ENCODE peak calls at places on chromosome 14, in five cellular contexts. One of them, this sample, is unnamed.

GRCh38 chr14:48943913-48944312 is 642.3 kb downstream of the RPS29 start:
- DNase-seq in tibial nerve: no peak
- DNase-seq in fibroblast of the aortic adventitia: no peak
- DNase-seq in AG09309: no peak
- DNase-seq in type B pancreatic cell: no peak
- DNase-seq in this sample: no peak

GRCh38 chr14:85531141-85531593 is 1.2 kb downstream of the FLRT2 start:
- DNase-seq in type B pancreatic cell: peak; percentile 72
- DNase-seq in AG09309: no peak
- DNase-seq in tibial nerve: peak; percentile 62
- DNase-seq in fibroblast of the aortic adventitia: peak; percentile 80
- DNase-seq in this sample: no peak

GRCh38 chr14:75048101-75048500 is 3.2 kb downstream of the MLH3 start:
- DNase-seq in tibial nerve: no peak
- DNase-seq in AG09309: no peak
- DNase-seq in fibroblast of the aortic adventitia: no peak
- DNase-seq in type B pancreatic cell: no peak
- DNase-seq in this sample: no peak

GRCh38 chr14:65478017-65478416 is 65.5 kb downstream of the FUT8 start:
- DNase-seq in fibroblast of the aortic adventitia: no peak
- DNase-seq in type B pancreatic cell: no peak
- DNase-seq in AG09309: no peak
- DNase-seq in tibial nerve: no peak
- DNase-seq in this sample: no peak

GRCh38 chr14:94665121-94665520 is 52.9 kb downstream of the SERPINA3 start:
- DNase-seq in fibroblast of the aortic adventitia: peak; percentile 90
- DNase-seq in tibial nerve: peak; percentile 56
- DNase-seq in AG09309: peak; percentile 71
- DNase-seq in type B pancreatic cell: peak; percentile 25
- DNase-seq in this sample: no peak

GRCh38 chr14:38122241-38122640 is 85.5 kb upstream of the SSTR1 start:
- DNase-seq in AG09309: no peak
- DNase-seq in tibial nerve: no peak
- DNase-seq in fibroblast of the aortic adventitia: no peak
- DNase-seq in type B pancreatic cell: no peak
- DNase-seq in this sample: no peak

GRCh38 chr14:35398095-35398584 is 6.4 kb downstream of the NFKBIA start:
- DNase-seq in fibroblast of the aortic adventitia: peak; percentile 56
- DNase-seq in AG09309: no peak
- DNase-seq in tibial nerve: peak; percentile 55
- DNase-seq in type B pancreatic cell: no peak
- DNase-seq in this sample: no peak

GRCh38 chr14:22570132-22570949 is 18.7 kb downstream of the DAD1 start:
- DNase-seq in fibroblast of the aortic adventitia: peak; percentile 89
- DNase-seq in type B pancreatic cell: no peak
- DNase-seq in AG09309: no peak
- DNase-seq in tibial nerve: peak; percentile 99
- DNase-seq in this sample: peak; percentile 80

GRCh38 chr14:72736791-72737559 is 156.9 kb downstream of the DPF3 start:
- DNase-seq in type B pancreatic cell: no peak
- DNase-seq in fibroblast of the aortic adventitia: peak; percentile 30
- DNase-seq in AG09309: no peak
- DNase-seq in tibial nerve: no peak
- DNase-seq in this sample: no peak

GRCh38 chr14:84208451-84208850 is 1321.5 kb upstream of the FLRT2 start:
- DNase-seq in fibroblast of the aortic adventitia: no peak
- DNase-seq in type B pancreatic cell: no peak
- DNase-seq in AG09309: no peak
- DNase-seq in tibial nerve: no peak
- DNase-seq in this sample: no peak

GRCh38 chr14:74048291-74048690 is 29.1 kb downstream of the BBOF1 start:
- DNase-seq in tibial nerve: no peak
- DNase-seq in type B pancreatic cell: no peak
- DNase-seq in AG09309: no peak
- DNase-seq in fibroblast of the aortic adventitia: no peak
- DNase-seq in this sample: no peak

GRCh38 chr14:97538749-97539388 is 741.7 kb downstream of the VRK1 start:
- DNase-seq in fibroblast of the aortic adventitia: no peak
- DNase-seq in type B pancreatic cell: no peak
- DNase-seq in AG09309: no peak
- DNase-seq in tibial nerve: no peak
- DNase-seq in this sample: no peak

GRCh38 chr14:90277581-90278198 is 21.3 kb downstream of the PSMC1 start:
- DNase-seq in fibroblast of the aortic adventitia: no peak
- DNase-seq in type B pancreatic cell: no peak
- DNase-seq in AG09309: no peak
- DNase-seq in tibial nerve: no peak
- DNase-seq in this sample: no peak

GRCh38 chr14:102231476-102232347 is 73.3 kb downstream of the MOK start:
- DNase-seq in fibroblast of the aortic adventitia: no peak
- DNase-seq in tibial nerve: no peak
- DNase-seq in AG09309: no peak
- DNase-seq in type B pancreatic cell: no peak
- DNase-seq in this sample: no peak

GRCh38 chr14:21199611-21200570 is 44.0 kb upstream of the OR5AU1 start:
- DNase-seq in fibroblast of the aortic adventitia: no peak
- DNase-seq in type B pancreatic cell: no peak
- DNase-seq in tibial nerve: no peak
- DNase-seq in AG09309: no peak
- DNase-seq in this sample: no peak

GRCh38 chr14:33809456-33809855 is 141.4 kb downstream of the EGLN3 start:
- DNase-seq in type B pancreatic cell: no peak
- DNase-seq in AG09309: no peak
- DNase-seq in tibial nerve: no peak
- DNase-seq in fibroblast of the aortic adventitia: no peak
- DNase-seq in this sample: no peak

GRCh38 chr14:76729953-76730505 is 31.2 kb upstream of the VASH1 start:
- DNase-seq in fibroblast of the aortic adventitia: no peak
- DNase-seq in AG09309: no peak
- DNase-seq in tibial nerve: no peak
- DNase-seq in type B pancreatic cell: no peak
- DNase-seq in this sample: no peak

GRCh38 chr14:95262511-95262891 is 57.2 kb downstream of the CLMN start:
- DNase-seq in fibroblast of the aortic adventitia: no peak
- DNase-seq in tibial nerve: no peak
- DNase-seq in type B pancreatic cell: peak; percentile 7
- DNase-seq in AG09309: no peak
- DNase-seq in this sample: no peak

GRCh38 chr14:31934767-31935266 is 142.3 kb upstream of the ARHGAP5 start:
- DNase-seq in fibroblast of the aortic adventitia: peak; percentile 55
- DNase-seq in AG09309: no peak
- DNase-seq in type B pancreatic cell: no peak
- DNase-seq in tibial nerve: peak; percentile 58
- DNase-seq in this sample: no peak

GRCh38 chr14:35287481-35288013 is 4.6 kb upstream of the PSMA6 start:
- DNase-seq in fibroblast of the aortic adventitia: peak; percentile 67
- DNase-seq in tibial nerve: no peak
- DNase-seq in type B pancreatic cell: no peak
- DNase-seq in AG09309: no peak
- DNase-seq in this sample: no peak

GRCh38 chr14:44149597-44149996 is 357.5 kb downstream of the FSCB start:
- DNase-seq in tibial nerve: no peak
- DNase-seq in AG09309: no peak
- DNase-seq in type B pancreatic cell: peak; percentile 64
- DNase-seq in fibroblast of the aortic adventitia: no peak
- DNase-seq in this sample: no peak

GRCh38 chr14:96673706-96674105 is 123.5 kb upstream of the VRK1 start:
- DNase-seq in type B pancreatic cell: peak; percentile 32
- DNase-seq in AG09309: no peak
- DNase-seq in tibial nerve: no peak
- DNase-seq in fibroblast of the aortic adventitia: no peak
- DNase-seq in this sample: no peak

GRCh38 chr14:104510794-104511611 is 68.6 kb upstream of the C14orf180 start:
- DNase-seq in fibroblast of the aortic adventitia: no peak
- DNase-seq in tibial nerve: no peak
- DNase-seq in type B pancreatic cell: peak; percentile 66
- DNase-seq in AG09309: no peak
- DNase-seq in this sample: peak; percentile 16

GRCh38 chr14:93893550-93894329 is 33.4 kb upstream of the FAM181A start:
- DNase-seq in fibroblast of the aortic adventitia: peak; percentile 12
- DNase-seq in type B pancreatic cell: no peak
- DNase-seq in tibial nerve: no peak
- DNase-seq in AG09309: no peak
- DNase-seq in this sample: no peak

GRCh38 chr14:105389534-105389933 is 8.8 kb upstream of the TEX22 start:
- DNase-seq in AG09309: no peak
- DNase-seq in tibial nerve: no peak
- DNase-seq in fibroblast of the aortic adventitia: no peak
- DNase-seq in type B pancreatic cell: no peak
- DNase-seq in this sample: no peak

GRCh38 chr14:50844397-50844796 is 13.4 kb upstream of the NIN start:
- DNase-seq in tibial nerve: no peak
- DNase-seq in AG09309: no peak
- DNase-seq in type B pancreatic cell: no peak
- DNase-seq in fibroblast of the aortic adventitia: no peak
- DNase-seq in this sample: no peak

GRCh38 chr14:50845166-50845565 is 14.2 kb upstream of the NIN start:
- DNase-seq in tibial nerve: no peak
- DNase-seq in AG09309: no peak
- DNase-seq in type B pancreatic cell: no peak
- DNase-seq in fibroblast of the aortic adventitia: no peak
- DNase-seq in this sample: no peak

GRCh38 chr14:50846171-50846880 is 15.4 kb upstream of the NIN start:
- DNase-seq in AG09309: peak; percentile 46
- DNase-seq in type B pancreatic cell: no peak
- DNase-seq in fibroblast of the aortic adventitia: peak; percentile 67
- DNase-seq in tibial nerve: no peak
- DNase-seq in this sample: no peak
- TF ChIP-seq CTCF in AG09309: no peak
- TF ChIP-seq CTCF in type B pancreatic cell: no peak
- TF ChIP-seq CTCF in fibroblast of the aortic adventitia: no peak
- TF ChIP-seq CTCF in tibial nerve: no peak
- TF ChIP-seq CTCF in this sample: no peak

GRCh38 chr14:53055003-53055402 is 98.1 kb downstream of the DDHD1 start:
- DNase-seq in AG09309: no peak
- DNase-seq in fibroblast of the aortic adventitia: peak; percentile 84
- DNase-seq in tibial nerve: no peak
- DNase-seq in type B pancreatic cell: no peak
- DNase-seq in this sample: peak; percentile 41
- TF ChIP-seq CTCF in AG09309: peak; percentile 66
- TF ChIP-seq CTCF in fibroblast of the aortic adventitia: peak; percentile 72
- TF ChIP-seq CTCF in tibial nerve: peak; percentile 70
- TF ChIP-seq CTCF in type B pancreatic cell: peak; percentile 90
- TF ChIP-seq CTCF in this sample: peak; percentile 55

DNA sequence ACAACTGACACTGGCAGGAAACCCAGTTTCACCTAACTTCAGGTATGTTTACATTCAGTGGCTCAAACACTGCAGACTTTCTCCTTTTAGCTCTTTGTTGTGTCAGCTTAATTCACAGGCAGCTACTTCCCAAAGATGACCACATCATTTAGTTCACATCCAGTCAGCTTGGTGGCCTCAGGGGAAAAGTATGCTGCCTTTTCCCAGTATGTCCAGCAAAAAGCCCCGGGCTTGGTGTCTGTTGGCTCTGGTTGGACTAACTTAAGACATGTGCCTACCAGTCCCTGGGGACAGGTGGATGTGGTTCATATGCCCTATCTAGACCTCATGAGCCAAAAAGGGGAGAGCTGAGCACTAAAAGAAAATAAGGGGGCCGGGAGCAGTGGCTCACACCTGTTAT is 56.4 kb downstream of the GOLGA5 start:
- DNase-seq in AG09309: no peak
- DNase-seq in type B pancreatic cell: no peak
- DNase-seq in tibial nerve: no peak
- DNase-seq in fibroblast of the aortic adventitia: no peak
- DNase-seq in this sample: no peak
- TF ChIP-seq CTCF in AG09309: no peak
- TF ChIP-seq CTCF in type B pancreatic cell: no peak
- TF ChIP-seq CTCF in tibial nerve: no peak
- TF ChIP-seq CTCF in fibroblast of the aortic adventitia: no peak
- TF ChIP-seq CTCF in this sample: no peak

GRCh38 chr14:100709956-100710284 is 16.8 kb upstream of the DLK1 start:
- DNase-seq in AG09309: no peak
- DNase-seq in type B pancreatic cell: no peak
- DNase-seq in fibroblast of the aortic adventitia: no peak
- DNase-seq in tibial nerve: no peak
- DNase-seq in this sample: no peak
- TF ChIP-seq CTCF in AG09309: no peak
- TF ChIP-seq CTCF in type B pancreatic cell: peak; percentile 18
- TF ChIP-seq CTCF in fibroblast of the aortic adventitia: no peak
- TF ChIP-seq CTCF in tibial nerve: no peak
- TF ChIP-seq CTCF in this sample: no peak

GRCh38 chr14:63045612-63046320 is 508 bp upstream of the KCNH5 start:
- DNase-seq in type B pancreatic cell: peak; percentile 80
- DNase-seq in AG09309: no peak
- DNase-seq in fibroblast of the aortic adventitia: peak; percentile 23
- DNase-seq in tibial nerve: no peak
- DNase-seq in this sample: no peak
- TF ChIP-seq CTCF in type B pancreatic cell: peak; percentile 59
- TF ChIP-seq CTCF in AG09309: no peak
- TF ChIP-seq CTCF in fibroblast of the aortic adventitia: no peak
- TF ChIP-seq CTCF in tibial nerve: no peak
- TF ChIP-seq CTCF in this sample: no peak

GRCh38 chr14:103296987-103297386 is 37.0 kb upstream of the EIF5 start:
- DNase-seq in type B pancreatic cell: no peak
- DNase-seq in AG09309: no peak
- DNase-seq in fibroblast of the aortic adventitia: no peak
- DNase-seq in tibial nerve: no peak
- DNase-seq in this sample: no peak

GRCh38 chr14:103302966-103303365 is 31.1 kb upstream of the EIF5 start:
- DNase-seq in fibroblast of the aortic adventitia: peak; percentile 71
- DNase-seq in AG09309: no peak
- DNase-seq in type B pancreatic cell: no peak
- DNase-seq in tibial nerve: no peak
- DNase-seq in this sample: no peak

GRCh38 chr14:103296007-103296406 is 38.0 kb upstream of the EIF5 start:
- DNase-seq in type B pancreatic cell: no peak
- DNase-seq in AG09309: no peak
- DNase-seq in fibroblast of the aortic adventitia: peak; percentile 34
- DNase-seq in tibial nerve: no peak
- DNase-seq in this sample: no peak

GRCh38 chr14:103301512-103302197 is 32.4 kb upstream of the EIF5 start:
- DNase-seq in type B pancreatic cell: no peak
- DNase-seq in AG09309: no peak
- DNase-seq in tibial nerve: no peak
- DNase-seq in fibroblast of the aortic adventitia: no peak
- DNase-seq in this sample: no peak

DNA sequence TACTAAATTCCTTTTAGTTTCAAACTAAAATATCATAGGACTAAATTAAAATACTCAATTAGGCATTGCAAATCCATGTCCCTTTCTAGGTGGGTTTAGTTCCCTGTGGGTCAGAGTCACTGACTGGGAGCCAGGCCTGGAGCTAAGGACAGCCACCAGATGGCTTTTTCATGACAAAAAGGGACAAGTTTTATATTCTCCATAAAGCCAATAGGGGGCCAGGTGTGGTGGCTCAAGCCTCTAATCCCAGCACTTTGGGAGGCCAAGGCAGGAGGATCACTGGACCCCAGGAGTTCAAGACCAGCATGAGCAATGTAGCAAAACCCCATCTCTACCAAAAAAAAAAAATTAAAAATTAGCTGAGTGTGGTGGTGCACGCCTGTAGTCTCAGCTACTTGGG is 35.4 kb upstream of the EIF5 start:
- DNase-seq in tibial nerve: no peak
- DNase-seq in AG09309: no peak
- DNase-seq in type B pancreatic cell: no peak
- DNase-seq in fibroblast of the aortic adventitia: no peak
- DNase-seq in this sample: no peak
- TF ChIP-seq CTCF in tibial nerve: no peak
- TF ChIP-seq CTCF in AG09309: no peak
- TF ChIP-seq CTCF in type B pancreatic cell: peak; percentile 33
- TF ChIP-seq CTCF in fibroblast of the aortic adventitia: no peak
- TF ChIP-seq CTCF in this sample: no peak

This sample was measured in GM13977.